ENCODE peak calls at places on chromosome 3, in seven cellular contexts. Z, E, J, Q, V, I and O are unnamed samples.

GRCh38 chr3:46712191-46713047 is 5.2 kb downstream of the PRSS50 start:
- DNase-seq in Z (no peak), E (no peak), J (no peak), Q (no peak), V (no peak), I (no peak), O (no peak)

GRCh38 chr3:45110185-45110833 is 35.9 kb downstream of the CDCP1 start:
- DNase-seq in Z (peak), E (no peak), J (peak), Q (no peak), V (no peak), I (no peak), O (peak)

GRCh38 chr3:12954891-12955650 is 113.7 kb upstream of the RPL32 start:
- DNase-seq in Z (no peak), E (peak), J (no peak), Q (peak), V (no peak), I (no peak), O (no peak)

GRCh38 chr3:184543848-184544512 is 17.6 kb upstream of the EPHB3 start:
- DNase-seq in Z (peak), E (peak), J (peak), Q (peak), V (peak), I (peak), O (peak)

GRCh38 chr3:77420316-77420715 is 380.4 kb downstream of the ROBO2 start:
- DNase-seq in Z (no peak), E (no peak), J (no peak), Q (no peak), V (no peak), I (no peak), O (no peak)

GRCh38 chr3:196339044-196339443 is 856 bp upstream of the TM4SF19 start:
- DNase-seq in Z (no peak), E (no peak), J (no peak), Q (no peak), V (no peak), I (no peak), O (no peak)

GRCh38 chr3:169914321-169914720 is 2.9 kb downstream of the SAMD7 start:
- DNase-seq in Z (no peak), E (no peak), J (peak), Q (no peak), V (no peak), I (no peak), O (no peak)

GRCh38 chr3:123656691-123657090 is 71.8 kb upstream of the HACD2 start:
- DNase-seq in Z (no peak), E (no peak), J (no peak), Q (no peak), V (no peak), I (no peak), O (no peak)

GRCh38 chr3:2024037-2024436 is 74.6 kb upstream of the CNTN4 start:
- DNase-seq in Z (no peak), E (no peak), J (no peak), Q (no peak), V (no peak), I (no peak), O (no peak)

GRCh38 chr3:52205727-52206372 is 7.9 kb downstream of the ALAS1 start:
- DNase-seq in Z (no peak), E (no peak), J (peak), Q (no peak), V (no peak), I (no peak), O (no peak)

GRCh38 chr3:17979248-17979647 is 236.8 kb upstream of the TBC1D5 start:
- DNase-seq in Z (no peak), E (no peak), J (peak), Q (no peak), V (no peak), I (no peak), O (no peak)

GRCh38 chr3:129106866-129107565 is 14.6 kb downstream of the RAB43 start:
- DNase-seq in Z (no peak), E (no peak), J (no peak), Q (no peak), V (no peak), I (no peak), O (no peak)

GRCh38 chr3:122961146-122961545 is 66.4 kb downstream of the SEMA5B start:
- DNase-seq in Z (no peak), E (no peak), J (no peak), Q (no peak), V (no peak), I (no peak), O (no peak)

GRCh38 chr3:69649120-69649519 is 90.1 kb upstream of the MITF start:
- DNase-seq in Z (no peak), E (no peak), J (peak), Q (no peak), V (no peak), I (no peak), O (no peak)